ENCODE peak calls at places on chromosomes 11 and 22, in five cellular contexts. I is OCI-M1; Q is GM12865; H is activated CD8-positive, alpha-beta memory T cell treated with anti-CD3 and anti-CD28 coated beads for 48 hours; E is amniotic stem cell. R is an unnamed sample.

GRCh38 chr11:68449951-68450350 is 10.6 kb upstream of the PPP6R3 start:
- DNase-seq in I (no peak), Q (no peak), H (no peak), E (no peak), R (no peak)

GRCh38 chr22:26735019-26735409 is 77.6 kb downstream of the MIAT start:
- DNase-seq in I (no peak), Q (no peak), H (no peak), E (no peak), R (no peak)

GRCh38 chr11:2208691-2209369 is 37.2 kb upstream of the TH start:
- DNase-seq in I (no peak), Q (no peak), H (no peak), E (no peak), R (no peak)

GRCh38 chr11:82899191-82899820 is 924 bp downstream of the PRCP start:
- DNase-seq in I (peak; percentile 92), Q (peak; percentile 24), H (no peak), E (no peak), R (no peak)

GRCh38 chr22:32733196-32733595 is 68.3 kb upstream of the TIMP3 start:
- DNase-seq in I (peak; percentile 53), Q (no peak), H (no peak), E (no peak), R (no peak)

GRCh38 chr22:43185860-43186261 is 1.1 kb downstream of the TTLL12 start:
- DNase-seq in I (peak; percentile 36), Q (peak; percentile 18), H (no peak), E (no peak), R (no peak)

GRCh38 chr11:67237574-67237973 is 28.7 kb upstream of the GRK2 start:
- DNase-seq in I (no peak), Q (no peak), H (no peak), E (no peak), R (no peak)

GRCh38 chr22:20111689-20112622 is 3.9 kb upstream of the RANBP1 start:
- DNase-seq in I (no peak), Q (no peak), H (no peak), E (no peak), R (no peak)

GRCh38 chr11:61092908-61093763 is 9.2 kb upstream of the CD5 start:
- DNase-seq in I (no peak), Q (no peak), H (no peak), E (no peak), R (no peak)

GRCh38 chr11:12272821-12273617 is 104.4 kb upstream of the PARVA start:
- DNase-seq in I (no peak), Q (no peak), H (no peak), E (no peak), R (no peak)

GRCh38 chr11:45921561-45922424 is 663 bp upstream of the LARGE2 start:
- DNase-seq in I (no peak), Q (no peak), H (no peak), E (no peak), R (no peak)

GRCh38 chr22:26617251-26618199 is at the start of gene CRYBB1:
- DNase-seq in I (peak; percentile 92), Q (peak; percentile 21), H (no peak), E (no peak), R (no peak)

GRCh38 chr11:61820174-61820573 is 3.4 kb upstream of the FADS1 start:
- DNase-seq in I (no peak), Q (no peak), H (no peak), E (no peak), R (no peak)

GRCh38 chr11:117384045-117384444 is 56.4 kb downstream of the CEP164 start:
- DNase-seq in I (no peak), Q (no peak), H (no peak), E (peak; percentile 17), R (no peak)